ENCODE peak calls at places on chromosomes 12 and 14, in six cellular contexts. C is amniotic epithelial cell; K is stimulated activated effector memory CD8-positive, alpha-beta T cell treated with anti-CD3 and anti-CD28 coated beads, Interleukin-12 subunit alpha, Interleukin-12 subunit beta, amount 100 ng/mL, for 72 hours; N is NCI-H748 treated with DMSO at 0.1 percent for 48 hours; B is DMS153; Q is renal cortical epithelial cell. W is an unnamed sample.

GRCh38 chr14:77590845-77591506 is 25.5 kb downstream of the SPTLC2 start:
- DNase-seq in C (no peak), K (no peak), N (no peak), B (no peak), Q (peak; percentile 27), W (no peak)

GRCh38 chr14:65164068-65164824 is 61.9 kb upstream of the MAX start:
- DNase-seq in C (peak; percentile 40), K (peak; percentile 24), N (peak; percentile 10), B (peak; percentile 8), Q (peak; percentile 40), W (no peak)

GRCh38 chr12:48486261-48486660 is 4.0 kb downstream of the C12orf54 start:
- DNase-seq in C (no peak), K (no peak), N (no peak), B (no peak), Q (no peak), W (no peak)

GRCh38 chr12:57864811-57865751 is 18.6 kb upstream of the CTDSP2 start:
- DNase-seq in C (peak; percentile 82), K (peak; percentile 46), N (no peak), B (no peak), Q (peak; percentile 63), W (peak; percentile 87)

GRCh38 chr14:94555991-94556390 is 5.3 kb upstream of the SERPINA4 start:
- DNase-seq in C (no peak), K (no peak), N (no peak), B (no peak), Q (no peak), W (no peak)

GRCh38 chr12:645563-646071 is 17.6 kb downstream of the NINJ2 start:
- DNase-seq in C (peak; percentile 58), K (no peak), N (no peak), B (no peak), Q (peak; percentile 59), W (peak; percentile 15)

GRCh38 chr14:56603648-56604047 is 24.1 kb downstream of the TMEM260 start:
- DNase-seq in C (peak; percentile 15), K (no peak), N (no peak), B (no peak), Q (no peak), W (no peak)

GRCh38 chr12:1814266-1814665 is 6.1 kb upstream of the LRTM2 start:
- DNase-seq in C (no peak), K (no peak), N (no peak), B (no peak), Q (no peak), W (no peak)

GRCh38 chr14:24639270-24639669 is 5.3 kb upstream of the GZMB start:
- DNase-seq in C (no peak), K (no peak), N (no peak), B (no peak), Q (no peak), W (no peak)

GRCh38 chr14:77271113-77271710 is at the start of gene NGB:
- DNase-seq in C (no peak), K (no peak), N (no peak), B (no peak), Q (no peak), W (no peak)

GRCh38 chr14:77409131-77409533 is 14.2 kb downstream of the NOXRED1 start:
- DNase-seq in C (peak; percentile 75), K (no peak), N (no peak), B (no peak), Q (peak; percentile 31), W (peak; percentile 16)

GRCh38 chr14:80762829-80763228 is 178.7 kb downstream of the CEP128 start:
- DNase-seq in C (peak; percentile 12), K (no peak), N (no peak), B (no peak), Q (peak; percentile 64), W (no peak)

GRCh38 chr12:123083661-123084571 is 67.0 kb downstream of the PITPNM2 start:
- DNase-seq in C (no peak), K (no peak), N (no peak), B (no peak), Q (no peak), W (no peak)

GRCh38 chr12:65294863-65295262 is 16.4 kb downstream of the MSRB3 start:
- DNase-seq in C (no peak), K (no peak), N (no peak), B (no peak), Q (no peak), W (no peak)

W was measured in NCI-H226.